ENCODE peak calls at places on chromosome 11, in ten cellular contexts. One of them, this sample, is unnamed.
A peak's percentile ranks its signal among the peaks of the same experiment; 100 is the strongest.

GRCh38 chr11:110712643-110713468 is 619 bp upstream of the ARHGAP20 start:
- DNase-seq in foreskin fibroblast: peak; percentile 51
- DNase-seq in cardiac fibroblast: peak; percentile 53
- DNase-seq in ascending aorta: peak; percentile 63
- DNase-seq in psoas muscle: peak; percentile 60
- DNase-seq in kidney epithelial cell: no peak
- DNase-seq in heart right ventricle: no peak
- DNase-seq in kidney: peak; percentile 55
- DNase-seq in HCT116: no peak
- DNase-seq in coronary artery: peak; percentile 75
- DNase-seq in this sample: no peak

GRCh38 chr11:42972741-42973140 is 339.1 kb upstream of the API5 start:
- DNase-seq in foreskin fibroblast: no peak
- DNase-seq in cardiac fibroblast: no peak
- DNase-seq in ascending aorta: no peak
- DNase-seq in psoas muscle: no peak
- DNase-seq in kidney epithelial cell: no peak
- DNase-seq in heart right ventricle: no peak
- DNase-seq in kidney: no peak
- DNase-seq in HCT116: no peak
- DNase-seq in coronary artery: no peak
- DNase-seq in this sample: no peak

GRCh38 chr11:102458531-102458930 is 6.0 kb upstream of the TMEM123 start:
- DNase-seq in foreskin fibroblast: no peak
- DNase-seq in cardiac fibroblast: peak; percentile 78
- DNase-seq in ascending aorta: no peak
- DNase-seq in psoas muscle: no peak
- DNase-seq in kidney epithelial cell: no peak
- DNase-seq in heart right ventricle: no peak
- DNase-seq in kidney: no peak
- DNase-seq in HCT116: no peak
- DNase-seq in coronary artery: no peak
- DNase-seq in this sample: no peak

GRCh38 chr11:90855531-90855930 is 632.7 kb upstream of the CHORDC1 start:
- DNase-seq in foreskin fibroblast: no peak
- DNase-seq in cardiac fibroblast: no peak
- DNase-seq in ascending aorta: no peak
- DNase-seq in psoas muscle: no peak
- DNase-seq in kidney epithelial cell: no peak
- DNase-seq in heart right ventricle: no peak
- DNase-seq in kidney: no peak
- DNase-seq in HCT116: no peak
- DNase-seq in coronary artery: no peak
- DNase-seq in this sample: no peak

GRCh38 chr11:57288771-57289579 is 35.8 kb downstream of the TNKS1BP1 start:
- DNase-seq in foreskin fibroblast: peak; percentile 89
- DNase-seq in cardiac fibroblast: peak; percentile 91
- DNase-seq in ascending aorta: peak; percentile 58
- DNase-seq in psoas muscle: no peak
- DNase-seq in kidney epithelial cell: no peak
- DNase-seq in heart right ventricle: no peak
- DNase-seq in kidney: no peak
- DNase-seq in HCT116: no peak
- DNase-seq in coronary artery: no peak
- DNase-seq in this sample: no peak

GRCh38 chr11:1367721-1368120 is 22.0 kb upstream of the BRSK2 start:
- DNase-seq in foreskin fibroblast: no peak
- DNase-seq in cardiac fibroblast: no peak
- DNase-seq in ascending aorta: no peak
- DNase-seq in psoas muscle: no peak
- DNase-seq in kidney epithelial cell: no peak
- DNase-seq in heart right ventricle: no peak
- DNase-seq in kidney: no peak
- DNase-seq in HCT116: no peak
- DNase-seq in coronary artery: no peak
- DNase-seq in this sample: no peak

GRCh38 chr11:71153005-71153395 is 99.4 kb downstream of the SHANK2 start:
- DNase-seq in foreskin fibroblast: peak; percentile 41
- DNase-seq in cardiac fibroblast: peak; percentile 2
- DNase-seq in ascending aorta: peak; percentile 40
- DNase-seq in psoas muscle: no peak
- DNase-seq in kidney epithelial cell: peak; percentile 47
- DNase-seq in heart right ventricle: no peak
- DNase-seq in kidney: peak; percentile 74
- DNase-seq in HCT116: no peak
- DNase-seq in coronary artery: peak; percentile 21
- DNase-seq in this sample: no peak

GRCh38 chr11:62669420-62670161 is 1.9 kb upstream of the UQCC3 start:
- DNase-seq in foreskin fibroblast: peak; percentile 34
- DNase-seq in cardiac fibroblast: no peak
- DNase-seq in ascending aorta: no peak
- DNase-seq in psoas muscle: no peak
- DNase-seq in kidney epithelial cell: no peak
- DNase-seq in heart right ventricle: no peak
- DNase-seq in kidney: no peak
- DNase-seq in HCT116: no peak
- DNase-seq in coronary artery: no peak
- DNase-seq in this sample: no peak

GRCh38 chr11:66933508-66933907 is 24.7 kb downstream of the PC start:
- DNase-seq in foreskin fibroblast: no peak
- DNase-seq in cardiac fibroblast: no peak
- DNase-seq in ascending aorta: no peak
- DNase-seq in psoas muscle: no peak
- DNase-seq in kidney epithelial cell: no peak
- DNase-seq in heart right ventricle: no peak
- DNase-seq in kidney: no peak
- DNase-seq in HCT116: no peak
- DNase-seq in coronary artery: no peak
- DNase-seq in this sample: no peak

GRCh38 chr11:100849009-100849913 is 162.2 kb downstream of the ARHGAP42 start:
- DNase-seq in foreskin fibroblast: peak; percentile 83
- DNase-seq in cardiac fibroblast: peak; percentile 78
- DNase-seq in ascending aorta: no peak
- DNase-seq in psoas muscle: no peak
- DNase-seq in kidney epithelial cell: no peak
- DNase-seq in heart right ventricle: no peak
- DNase-seq in kidney: no peak
- DNase-seq in HCT116: no peak
- DNase-seq in coronary artery: no peak
- DNase-seq in this sample: peak; percentile 82

GRCh38 chr11:31509017-31509411 is 408 bp downstream of the IMMP1L start:
- DNase-seq in foreskin fibroblast: no peak
- DNase-seq in cardiac fibroblast: no peak
- DNase-seq in ascending aorta: no peak
- DNase-seq in psoas muscle: no peak
- DNase-seq in kidney epithelial cell: no peak
- DNase-seq in heart right ventricle: no peak
- DNase-seq in kidney: no peak
- DNase-seq in HCT116: no peak
- DNase-seq in coronary artery: no peak
- DNase-seq in this sample: no peak

GRCh38 chr11:106288057-106288456 is 210.6 kb downstream of the AASDHPPT start:
- DNase-seq in foreskin fibroblast: peak; percentile 39
- DNase-seq in cardiac fibroblast: no peak
- DNase-seq in ascending aorta: no peak
- DNase-seq in psoas muscle: no peak
- DNase-seq in kidney epithelial cell: no peak
- DNase-seq in heart right ventricle: no peak
- DNase-seq in kidney: no peak
- DNase-seq in HCT116: no peak
- DNase-seq in coronary artery: no peak
- DNase-seq in this sample: no peak

GRCh38 chr11:45182902-45183301 is 36.5 kb downstream of the PRDM11 start:
- DNase-seq in foreskin fibroblast: peak; percentile 26
- DNase-seq in cardiac fibroblast: peak; percentile 56
- DNase-seq in ascending aorta: no peak
- DNase-seq in psoas muscle: no peak
- DNase-seq in kidney epithelial cell: no peak
- DNase-seq in heart right ventricle: no peak
- DNase-seq in kidney: no peak
- DNase-seq in HCT116: peak; percentile 19
- DNase-seq in coronary artery: no peak
- DNase-seq in this sample: no peak

GRCh38 chr11:8610532-8611116 is 16.6 kb upstream of the STK33 start:
- DNase-seq in foreskin fibroblast: no peak
- DNase-seq in cardiac fibroblast: no peak
- DNase-seq in ascending aorta: no peak
- DNase-seq in psoas muscle: no peak
- DNase-seq in kidney epithelial cell: peak; percentile 56
- DNase-seq in heart right ventricle: no peak
- DNase-seq in kidney: no peak
- DNase-seq in HCT116: no peak
- DNase-seq in coronary artery: no peak
- DNase-seq in this sample: no peak

GRCh38 chr11:109704432-109704831 is 282.4 kb downstream of the C11orf87 start:
- DNase-seq in foreskin fibroblast: no peak
- DNase-seq in cardiac fibroblast: no peak
- DNase-seq in ascending aorta: no peak
- DNase-seq in psoas muscle: no peak
- DNase-seq in kidney epithelial cell: no peak
- DNase-seq in heart right ventricle: no peak
- DNase-seq in kidney: no peak
- DNase-seq in HCT116: no peak
- DNase-seq in coronary artery: no peak
- DNase-seq in this sample: no peak

GRCh38 chr11:380095-380480 is 10.8 kb downstream of the B4GALNT4 start:
- DNase-seq in foreskin fibroblast: no peak
- DNase-seq in cardiac fibroblast: no peak
- DNase-seq in ascending aorta: no peak
- DNase-seq in psoas muscle: no peak
- DNase-seq in kidney epithelial cell: no peak
- DNase-seq in heart right ventricle: peak; percentile 10
- DNase-seq in kidney: no peak
- DNase-seq in HCT116: no peak
- DNase-seq in coronary artery: no peak
- DNase-seq in this sample: no peak

GRCh38 chr11:96257972-96258951 is 84.7 kb downstream of the MAML2 start:
- DNase-seq in foreskin fibroblast: no peak
- DNase-seq in cardiac fibroblast: no peak
- DNase-seq in ascending aorta: no peak
- DNase-seq in psoas muscle: no peak
- DNase-seq in kidney epithelial cell: no peak
- DNase-seq in heart right ventricle: no peak
- DNase-seq in kidney: no peak
- DNase-seq in HCT116: no peak
- DNase-seq in coronary artery: no peak
- DNase-seq in this sample: peak; percentile 55

GRCh38 chr11:35541621-35542375 is 16.4 kb upstream of the PAMR1 start:
- DNase-seq in foreskin fibroblast: peak; percentile 78
- DNase-seq in cardiac fibroblast: peak; percentile 88
- DNase-seq in ascending aorta: no peak
- DNase-seq in psoas muscle: peak; percentile 65
- DNase-seq in kidney epithelial cell: no peak
- DNase-seq in heart right ventricle: no peak
- DNase-seq in kidney: peak; percentile 73
- DNase-seq in HCT116: no peak
- DNase-seq in coronary artery: no peak
- DNase-seq in this sample: no peak

DNA sequence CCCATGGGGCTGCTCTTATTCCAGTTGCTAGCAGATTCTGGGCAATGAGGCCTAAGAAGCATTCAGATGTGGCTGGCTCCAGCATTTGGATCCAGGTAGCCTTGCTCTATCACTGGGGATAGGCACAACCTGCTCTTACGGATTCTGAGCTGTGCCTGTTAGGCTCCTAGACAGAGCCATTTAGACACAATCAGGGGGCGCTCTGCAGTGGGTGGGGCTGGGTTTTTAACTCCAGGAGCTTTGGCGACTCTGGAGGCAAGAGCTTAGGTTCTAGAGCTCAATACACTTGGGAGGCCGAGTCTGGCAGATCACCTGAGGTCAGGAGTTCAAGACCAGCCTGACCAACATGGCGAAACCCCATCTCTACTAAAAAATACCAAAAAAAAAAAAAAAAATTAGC is 32.0 kb downstream of the KCNC1 start:
- DNase-seq in foreskin fibroblast: no peak
- DNase-seq in cardiac fibroblast: peak; percentile 16
- DNase-seq in ascending aorta: no peak
- DNase-seq in psoas muscle: peak; percentile 17
- DNase-seq in kidney epithelial cell: no peak
- DNase-seq in heart right ventricle: no peak
- DNase-seq in kidney: peak; percentile 25
- DNase-seq in HCT116: peak; percentile 24
- DNase-seq in coronary artery: no peak
- DNase-seq in this sample: no peak
- TF ChIP-seq CTCF in foreskin fibroblast: no peak
- TF ChIP-seq CTCF in cardiac fibroblast: peak; percentile 30
- TF ChIP-seq CTCF in ascending aorta: no peak
- TF ChIP-seq CTCF in psoas muscle: no peak
- TF ChIP-seq CTCF in kidney epithelial cell: no peak
- TF ChIP-seq CTCF in heart right ventricle: no peak
- TF ChIP-seq CTCF in kidney: no peak
- TF ChIP-seq CTCF in HCT116: peak; percentile 49
- TF ChIP-seq CTCF in coronary artery: no peak
- TF ChIP-seq CTCF in this sample: no peak

GRCh38 chr11:131739243-131739882 is 368.9 kb downstream of the NTM start:
- DNase-seq in foreskin fibroblast: no peak
- DNase-seq in cardiac fibroblast: no peak
- DNase-seq in ascending aorta: no peak
- DNase-seq in psoas muscle: no peak
- DNase-seq in kidney epithelial cell: no peak
- DNase-seq in heart right ventricle: no peak
- DNase-seq in kidney: no peak
- DNase-seq in HCT116: no peak
- DNase-seq in coronary artery: no peak
- DNase-seq in this sample: no peak
- H3K4me3 ChIP-seq in foreskin fibroblast: no peak overlapping the region
- H3K4me3 ChIP-seq in cardiac fibroblast: no peak overlapping the region
- H3K4me3 ChIP-seq in ascending aorta: no peak overlapping the region
- H3K4me3 ChIP-seq in psoas muscle: no peak overlapping the region
- H3K4me3 ChIP-seq in kidney epithelial cell: no peak overlapping the region
- H3K4me3 ChIP-seq in heart right ventricle: no peak overlapping the region
- H3K4me3 ChIP-seq in kidney: no peak overlapping the region
- H3K4me3 ChIP-seq in HCT116: no peak overlapping the region
- H3K4me3 ChIP-seq in coronary artery: no peak overlapping the region
- H3K4me3 ChIP-seq in this sample: no peak overlapping the region

GRCh38 chr11:87281496-87281895 is 243.8 kb downstream of the TMEM135 start:
- DNase-seq in foreskin fibroblast: peak; percentile 54
- DNase-seq in cardiac fibroblast: peak; percentile 89
- DNase-seq in ascending aorta: no peak
- DNase-seq in psoas muscle: no peak
- DNase-seq in kidney epithelial cell: no peak
- DNase-seq in heart right ventricle: no peak
- DNase-seq in kidney: no peak
- DNase-seq in HCT116: no peak
- DNase-seq in coronary artery: no peak
- DNase-seq in this sample: no peak
- TF ChIP-seq CTCF in foreskin fibroblast: no peak
- TF ChIP-seq CTCF in cardiac fibroblast: peak; percentile 15
- TF ChIP-seq CTCF in ascending aorta: no peak
- TF ChIP-seq CTCF in psoas muscle: peak; percentile 31
- TF ChIP-seq CTCF in kidney epithelial cell: no peak
- TF ChIP-seq CTCF in heart right ventricle: peak; percentile 14
- TF ChIP-seq CTCF in kidney: peak; percentile 6
- TF ChIP-seq CTCF in HCT116: no peak
- TF ChIP-seq CTCF in coronary artery: no peak
- TF ChIP-seq CTCF in this sample: no peak

DNA sequence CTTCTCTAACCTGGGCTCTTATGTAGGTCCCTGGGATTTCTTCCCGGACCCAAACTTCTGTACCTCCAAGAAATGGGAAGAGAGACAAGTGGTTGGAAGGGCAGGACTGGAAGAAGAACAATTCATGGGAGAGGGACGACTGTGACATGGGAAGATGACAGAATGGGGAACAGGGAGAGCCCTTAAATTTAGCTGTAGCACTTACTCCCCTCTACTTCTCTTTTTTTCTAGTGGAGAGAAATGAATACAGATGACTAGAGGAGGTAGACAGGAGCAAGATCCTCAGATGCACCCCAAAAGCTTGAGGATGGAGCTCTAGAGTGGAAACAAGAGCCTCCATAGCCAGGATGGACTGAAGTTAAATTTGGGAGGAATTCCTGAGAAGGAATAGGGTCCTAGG is 2.3 kb downstream of the RHOG start:
- DNase-seq in foreskin fibroblast: no peak
- DNase-seq in cardiac fibroblast: no peak
- DNase-seq in ascending aorta: no peak
- DNase-seq in psoas muscle: no peak
- DNase-seq in kidney epithelial cell: no peak
- DNase-seq in heart right ventricle: no peak
- DNase-seq in kidney: no peak
- DNase-seq in HCT116: no peak
- DNase-seq in coronary artery: no peak
- DNase-seq in this sample: no peak
- H3K4me3 ChIP-seq in foreskin fibroblast: no peak overlapping the region
- H3K4me3 ChIP-seq in cardiac fibroblast: no peak overlapping the region
- H3K4me3 ChIP-seq in ascending aorta: peak overlapping the region; percentile 98
- H3K4me3 ChIP-seq in psoas muscle: peak overlapping the region; percentile 92
- H3K4me3 ChIP-seq in kidney epithelial cell: no peak overlapping the region
- H3K4me3 ChIP-seq in heart right ventricle: no peak overlapping the region
- H3K4me3 ChIP-seq in kidney: no peak overlapping the region
- H3K4me3 ChIP-seq in HCT116: no peak overlapping the region
- H3K4me3 ChIP-seq in coronary artery: peak overlapping the region; percentile 91
- H3K4me3 ChIP-seq in this sample: no peak overlapping the region